ENCODE peak calls at places on chromosomes 6 and 20, in nine cellular contexts. M, H, U, S, J, C, R, I and A are unnamed samples.
A peak's percentile ranks its signal among the peaks of the same experiment; 100 is the strongest.

GRCh38 chr6:25307805-25308494 is 28.8 kb downstream of the CARMIL1 start:
- DNase-seq in J (no peak), H (no peak), R (no peak), I (no peak), M (no peak), C (no peak), U (no peak), S (no peak), A (no peak)

GRCh38 chr20:43187476-43188233 is 2.1 kb downstream of the PTPRT start:
- DNase-seq in J (peak; percentile 77), I (peak; percentile 75), S (peak; percentile 83), R (peak; percentile 57), U (peak; percentile 54), H (peak; percentile 51), M (no peak), C (peak; percentile 44), A (no peak)

GRCh38 chr6:10363911-10364310 is 51.0 kb downstream of the TFAP2A start:
- DNase-seq in R (no peak), M (no peak), I (no peak), S (no peak), J (no peak), C (no peak), H (no peak), U (no peak), A (no peak)

GRCh38 chr6:150416120-150416519 is 47.3 kb downstream of the IYD start:
- DNase-seq in S (no peak), U (no peak), H (no peak), I (no peak), J (no peak), R (no peak), C (no peak), M (no peak), A (no peak)

GRCh38 chr6:3628143-3628840 is 123.2 kb downstream of the PXDC1 start:
- DNase-seq in R (no peak), M (no peak), J (no peak), S (no peak), H (no peak), C (no peak), I (no peak), U (no peak), A (no peak)

GRCh38 chr6:88869263-88870023 is 94.0 kb downstream of the RNGTT start:
- DNase-seq in S (no peak), J (no peak), C (peak; percentile 80), M (no peak), H (no peak), U (peak; percentile 65), I (no peak), R (no peak), A (no peak)

GRCh38 chr6:157570104-157570503 is 189.1 kb downstream of the ZDHHC14 start:
- DNase-seq in I (no peak), C (no peak), S (no peak), U (no peak), J (no peak), M (no peak), R (peak; percentile 65), H (no peak), A (no peak)

GRCh38 chr6:85594197-85594930 is 706 bp upstream of the SNX14 start:
- DNase-seq in J (no peak), C (peak; percentile 30), H (no peak), S (no peak), U (peak; percentile 29), R (no peak), M (no peak), I (no peak), A (no peak)

GRCh38 chr6:75505426-75505825 is 11.8 kb upstream of the FILIP1 start:
- DNase-seq in H (no peak), R (no peak), S (no peak), J (no peak), M (no peak), U (no peak), I (no peak), C (no peak), A (no peak)

GRCh38 chr20:23161244-23161875 is 75.2 kb upstream of the CD93 start:
- DNase-seq in H (no peak), R (no peak), M (no peak), C (peak; percentile 52), U (no peak), J (no peak), I (no peak), S (no peak), A (no peak)

GRCh38 chr6:113148576-113148975 is 708.6 kb upstream of the MARCKS start:
- DNase-seq in C (peak; percentile 64), R (no peak), U (peak; percentile 8), J (no peak), H (no peak), I (no peak), S (no peak), M (no peak), A (no peak)

GRCh38 chr6:133817460-133818047 is 71.4 kb upstream of the TCF21 start:
- DNase-seq in M (no peak), H (peak; percentile 34), R (peak; percentile 34), S (peak; percentile 14), J (peak; percentile 23), U (no peak), I (no peak), C (no peak), A (no peak)

GRCh38 chr6:152815230-152815922 is 64.8 kb downstream of the VIP start:
- DNase-seq in M (no peak), C (no peak), H (no peak), R (no peak), J (no peak), I (no peak), S (no peak), U (no peak), A (no peak)

GRCh38 chr20:46214831-46215488 is 93.3 kb downstream of the CDH22 start:
- DNase-seq in U (no peak), H (no peak), M (no peak), R (no peak), J (no peak), C (no peak), S (no peak), I (no peak), A (no peak)

GRCh38 chr6:12890171-12890790 is 173.7 kb downstream of the PHACTR1 start:
- DNase-seq in I (no peak), R (peak; percentile 24), J (no peak), U (no peak), C (no peak), M (no peak), H (no peak), S (no peak), A (no peak)

GRCh38 chr6:92201618-92202017 is 1217.7 kb downstream of the EPHA7 start:
- DNase-seq in U (peak; percentile 1), S (no peak), I (no peak), C (no peak), H (no peak), M (no peak), J (no peak), R (no peak), A (no peak)

GRCh38 chr6:15595461-15596173 is 67.2 kb downstream of the DTNBP1 start:
- DNase-seq in J (no peak), C (peak; percentile 41), H (no peak), U (peak; percentile 58), S (no peak), M (no peak), I (no peak), R (no peak), A (no peak)

GRCh38 chr20:12166053-12166717 is 248.5 kb downstream of the BTBD3 start:
- DNase-seq in U (peak; percentile 96), H (peak; percentile 57), M (no peak), S (peak; percentile 66), I (peak; percentile 36), R (no peak), J (no peak), C (peak; percentile 95), A (no peak)

DNA sequence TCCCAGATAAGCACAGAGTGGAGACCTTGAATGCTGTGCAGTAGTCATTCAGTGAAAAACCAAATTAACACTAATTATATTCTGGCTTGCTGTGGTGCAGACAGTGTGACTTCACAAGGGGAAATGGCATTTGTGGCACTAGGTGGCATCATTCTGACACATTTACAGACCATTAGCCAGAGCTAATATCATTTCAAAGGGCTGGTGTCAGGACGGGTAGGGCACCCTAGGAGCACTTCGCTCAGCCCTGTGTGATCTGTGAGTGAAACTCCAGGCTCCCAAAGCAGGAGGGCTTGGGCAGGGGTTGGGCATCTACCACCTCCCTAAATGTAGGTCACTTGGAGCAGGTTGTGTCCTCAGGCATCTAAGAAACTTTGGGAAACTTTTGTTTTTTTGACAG is 555.8 kb downstream of the PKHD1 start:
- DNase-seq in M (no peak), U (no peak), I (no peak), C (no peak), H (no peak), R (no peak), J (no peak), S (no peak), A (no peak)
- TF ChIP-seq CTCF in M (no peak), U (no peak), I (no peak), C (no peak), H (no peak), R (peak; percentile 33), J (no peak), S (no peak), A (peak; percentile 51)

GRCh38 chr6:159127701-159128100 is 41.5 kb upstream of the FNDC1 start:
- DNase-seq in H (no peak), S (no peak), J (no peak), I (no peak), M (no peak), R (no peak), C (no peak), U (no peak), A (no peak)

GRCh38 chr6:159126590-159126989 is 42.6 kb upstream of the FNDC1 start:
- DNase-seq in U (no peak), H (no peak), J (no peak), C (no peak), R (no peak), M (no peak), I (no peak), S (no peak), A (no peak)

GRCh38 chr6:159121387-159121955 is 47.7 kb upstream of the FNDC1 start:
- DNase-seq in J (no peak), I (no peak), M (no peak), R (no peak), S (no peak), H (no peak), U (no peak), C (no peak), A (no peak)

GRCh38 chr6:159125977-159126376 is 43.2 kb upstream of the FNDC1 start:
- DNase-seq in U (no peak), J (no peak), I (no peak), R (no peak), H (no peak), S (no peak), M (no peak), C (no peak), A (no peak)

GRCh38 chr6:159125014-159125609 is 44.1 kb upstream of the FNDC1 start:
- DNase-seq in I (no peak), U (no peak), H (no peak), C (no peak), J (no peak), S (no peak), R (no peak), M (no peak), A (no peak)
- TF ChIP-seq CTCF in I (no peak), U (peak; percentile 36), H (no peak), C (peak; percentile 23), J (no peak), S (peak; percentile 20), R (no peak), M (peak; percentile 54), A (peak; percentile 72)

GRCh38 chr6:4645713-4646356 is 130.4 kb upstream of the CDYL start:
- DNase-seq in R (no peak), J (no peak), I (no peak), U (no peak), S (peak; percentile 44), M (no peak), H (no peak), C (no peak), A (no peak)
- TF ChIP-seq CTCF in R (peak; percentile 17), J (no peak), I (no peak), U (no peak), S (no peak), M (no peak), H (no peak), C (peak; percentile 5), A (peak; percentile 32)

GRCh38 chr20:8454137-8454712 is 322.2 kb downstream of the PLCB1 start:
- DNase-seq in M (no peak), J (peak; percentile 13), I (no peak), C (peak; percentile 97), S (peak; percentile 10), R (peak; percentile 65), H (no peak), U (peak; percentile 88), A (no peak)
- TF ChIP-seq CTCF in M (peak; percentile 22), J (peak; percentile 14), I (no peak), C (peak; percentile 73), S (peak; percentile 24), R (peak; percentile 72), H (no peak), U (peak; percentile 60), A (peak; percentile 65)